ENCODE peak calls at places on chromosomes 6 and 20, in seven cellular contexts. U is dorsolateral prefrontal cortex; I is NCI-H2081; O is NCI-H460; W is ureter; A is activated B cell treated with CpG ODN at 0.5 μM for 24 hours; C is stimulated activated naive B cell treated with anti-CD40 and anti-IgM and Interleukin-4, amounts not matched to agents 10 μg/mL and 1 μg/mL and 100 μg/mL, for 72 hours. J is an unnamed sample.

GRCh38 chr6:33589723-33590530 is 9.9 kb upstream of the BAK1 start:
- DNase-seq in O (peak; percentile 47), I (peak; percentile 54), C (no peak), U (peak; percentile 54), A (peak; percentile 44), W (peak; percentile 82), J (no peak)

GRCh38 chr6:44010411-44011349 is 116.6 kb downstream of the MRPL14 start:
- DNase-seq in W (no peak), I (peak; percentile 41), U (peak; percentile 31), C (no peak), A (no peak), O (no peak), J (no peak)

GRCh38 chr6:133973109-133973971 is 20.3 kb downstream of the TBPL1 start:
- DNase-seq in O (peak; percentile 33), W (no peak), I (peak; percentile 41), C (no peak), A (no peak), U (no peak), J (no peak)

GRCh38 chr6:158043586-158044524 is 62.2 kb downstream of the SYNJ2 start:
- DNase-seq in W (no peak), C (no peak), U (no peak), A (no peak), O (no peak), I (no peak), J (no peak)

GRCh38 chr6:157669747-157670216 is 153.3 kb upstream of the SNX9 start:
- DNase-seq in W (peak; percentile 86), I (peak; percentile 31), O (peak; percentile 11), U (peak; percentile 77), C (no peak), A (no peak), J (peak; percentile 54)

GRCh38 chr6:70375166-70375565 is 38.1 kb upstream of the FAM135A start:
- DNase-seq in O (no peak), I (no peak), C (no peak), A (no peak), W (no peak), U (no peak), J (no peak)

GRCh38 chr6:1526689-1527088 is 83.0 kb upstream of the FOXC1 start:
- DNase-seq in I (no peak), O (no peak), U (peak; percentile 69), C (no peak), W (no peak), A (no peak), J (no peak)

GRCh38 chr20:10805764-10806163 is 132.0 kb upstream of the JAG1 start:
- DNase-seq in U (no peak), W (no peak), A (no peak), I (no peak), O (no peak), C (no peak), J (no peak)

GRCh38 chr6:163667372-163668060 is 253.0 kb downstream of the QKI start:
- DNase-seq in W (peak; percentile 46), C (peak; percentile 78), I (no peak), U (no peak), A (no peak), O (no peak), J (no peak)

J was measured in hypothalamus.